ENCODE peak calls at places on chromosomes 2 and 18, in ten cellular contexts. One of them, this sample, is unnamed.

GRCh38 chr2:3159801-3160545 is 217.6 kb downstream of the EIPR1 start:
- DNase-seq in DND-41: no peak
- DNase-seq in gastrocnemius medialis: no peak
- DNase-seq in right cardiac atrium: no peak
- DNase-seq in osteoblast: peak; percentile 23
- DNase-seq in OCI-LY7: no peak
- DNase-seq in fibroblast of lung: no peak
- DNase-seq in right atrium auricular region: no peak
- DNase-seq in psoas muscle: no peak
- DNase-seq in breast epithelium: no peak
- DNase-seq in this sample: no peak

GRCh38 chr18:68769423-68769822 is 28.5 kb upstream of the CCDC102B start:
- DNase-seq in DND-41: no peak
- DNase-seq in gastrocnemius medialis: no peak
- DNase-seq in right cardiac atrium: peak; percentile 79
- DNase-seq in osteoblast: peak; percentile 2
- DNase-seq in OCI-LY7: no peak
- DNase-seq in fibroblast of lung: peak; percentile 68
- DNase-seq in right atrium auricular region: no peak
- DNase-seq in psoas muscle: peak; percentile 33
- DNase-seq in breast epithelium: peak; percentile 31
- DNase-seq in this sample: no peak

GRCh38 chr2:20674309-20674965 is 7.5 kb downstream of the GDF7 start:
- DNase-seq in DND-41: no peak
- DNase-seq in gastrocnemius medialis: no peak
- DNase-seq in right cardiac atrium: no peak
- DNase-seq in osteoblast: peak; percentile 56
- DNase-seq in OCI-LY7: no peak
- DNase-seq in fibroblast of lung: no peak
- DNase-seq in right atrium auricular region: no peak
- DNase-seq in psoas muscle: no peak
- DNase-seq in breast epithelium: no peak
- DNase-seq in this sample: no peak

GRCh38 chr2:203594541-203594940 is 59.4 kb upstream of the RAPH1 start:
- DNase-seq in DND-41: no peak
- DNase-seq in gastrocnemius medialis: no peak
- DNase-seq in right cardiac atrium: no peak
- DNase-seq in osteoblast: peak; percentile 35
- DNase-seq in OCI-LY7: no peak
- DNase-seq in fibroblast of lung: peak; percentile 53
- DNase-seq in right atrium auricular region: no peak
- DNase-seq in psoas muscle: no peak
- DNase-seq in breast epithelium: no peak
- DNase-seq in this sample: no peak

GRCh38 chr2:190343500-190344274 is at the start of gene INPP1:
- DNase-seq in DND-41: no peak
- DNase-seq in gastrocnemius medialis: peak; percentile 33
- DNase-seq in right cardiac atrium: peak; percentile 91
- DNase-seq in osteoblast: peak; percentile 91
- DNase-seq in OCI-LY7: peak; percentile 8
- DNase-seq in fibroblast of lung: peak; percentile 69
- DNase-seq in right atrium auricular region: peak; percentile 83
- DNase-seq in psoas muscle: peak; percentile 81
- DNase-seq in breast epithelium: peak; percentile 35
- DNase-seq in this sample: no peak

GRCh38 chr2:176392125-176392704 is 123.0 kb downstream of the MTX2 start:
- DNase-seq in DND-41: no peak
- DNase-seq in gastrocnemius medialis: no peak
- DNase-seq in right cardiac atrium: no peak
- DNase-seq in osteoblast: no peak
- DNase-seq in OCI-LY7: no peak
- DNase-seq in fibroblast of lung: no peak
- DNase-seq in right atrium auricular region: no peak
- DNase-seq in psoas muscle: no peak
- DNase-seq in breast epithelium: no peak
- DNase-seq in this sample: no peak

GRCh38 chr2:71746946-71747501 is 293.7 kb downstream of the DYSF start:
- DNase-seq in DND-41: peak; percentile 6
- DNase-seq in gastrocnemius medialis: peak; percentile 38
- DNase-seq in right cardiac atrium: peak; percentile 90
- DNase-seq in osteoblast: peak; percentile 84
- DNase-seq in OCI-LY7: no peak
- DNase-seq in fibroblast of lung: peak; percentile 61
- DNase-seq in right atrium auricular region: peak; percentile 74
- DNase-seq in psoas muscle: peak; percentile 65
- DNase-seq in breast epithelium: peak; percentile 68
- DNase-seq in this sample: no peak

GRCh38 chr2:41024806-41025205 is 572.9 kb upstream of the SLC8A1 start:
- DNase-seq in DND-41: no peak
- DNase-seq in gastrocnemius medialis: no peak
- DNase-seq in right cardiac atrium: no peak
- DNase-seq in osteoblast: no peak
- DNase-seq in OCI-LY7: no peak
- DNase-seq in fibroblast of lung: no peak
- DNase-seq in right atrium auricular region: no peak
- DNase-seq in psoas muscle: no peak
- DNase-seq in breast epithelium: no peak
- DNase-seq in this sample: no peak

GRCh38 chr2:29398384-29399237 is 283.4 kb downstream of the CLIP4 start:
- DNase-seq in DND-41: no peak
- DNase-seq in gastrocnemius medialis: no peak
- DNase-seq in right cardiac atrium: no peak
- DNase-seq in osteoblast: peak; percentile 54
- DNase-seq in OCI-LY7: no peak
- DNase-seq in fibroblast of lung: no peak
- DNase-seq in right atrium auricular region: no peak
- DNase-seq in psoas muscle: no peak
- DNase-seq in breast epithelium: no peak
- DNase-seq in this sample: no peak

GRCh38 chr2:54557601-54558187 is 101.6 kb downstream of the SPTBN1 start:
- DNase-seq in DND-41: peak; percentile 60
- DNase-seq in gastrocnemius medialis: no peak
- DNase-seq in right cardiac atrium: peak; percentile 78
- DNase-seq in osteoblast: no peak
- DNase-seq in OCI-LY7: peak; percentile 81
- DNase-seq in fibroblast of lung: peak; percentile 36
- DNase-seq in right atrium auricular region: peak; percentile 74
- DNase-seq in psoas muscle: peak; percentile 44
- DNase-seq in breast epithelium: peak; percentile 48
- DNase-seq in this sample: peak; percentile 76

GRCh38 chr18:8696749-8697211 is 8.6 kb upstream of the MTCL1 start:
- DNase-seq in DND-41: peak; percentile 70
- DNase-seq in gastrocnemius medialis: peak; percentile 43
- DNase-seq in right cardiac atrium: peak; percentile 89
- DNase-seq in osteoblast: peak; percentile 91
- DNase-seq in OCI-LY7: peak; percentile 75
- DNase-seq in fibroblast of lung: peak; percentile 60
- DNase-seq in right atrium auricular region: peak; percentile 84
- DNase-seq in psoas muscle: peak; percentile 82
- DNase-seq in breast epithelium: peak; percentile 63
- DNase-seq in this sample: peak; percentile 55

GRCh38 chr2:147366281-147366680 is 478.5 kb upstream of the ACVR2A start:
- DNase-seq in DND-41: no peak
- DNase-seq in gastrocnemius medialis: no peak
- DNase-seq in right cardiac atrium: no peak
- DNase-seq in osteoblast: no peak
- DNase-seq in OCI-LY7: no peak
- DNase-seq in fibroblast of lung: no peak
- DNase-seq in right atrium auricular region: no peak
- DNase-seq in psoas muscle: no peak
- DNase-seq in breast epithelium: no peak
- DNase-seq in this sample: no peak

GRCh38 chr2:195682077-195682476 is 25.1 kb downstream of the SLC39A10 start:
- DNase-seq in DND-41: no peak
- DNase-seq in gastrocnemius medialis: no peak
- DNase-seq in right cardiac atrium: no peak
- DNase-seq in osteoblast: no peak
- DNase-seq in OCI-LY7: no peak
- DNase-seq in fibroblast of lung: no peak
- DNase-seq in right atrium auricular region: no peak
- DNase-seq in psoas muscle: no peak
- DNase-seq in breast epithelium: no peak
- DNase-seq in this sample: no peak

GRCh38 chr2:195674491-195675226 is 17.6 kb downstream of the SLC39A10 start:
- DNase-seq in DND-41: no peak
- DNase-seq in gastrocnemius medialis: no peak
- DNase-seq in right cardiac atrium: no peak
- DNase-seq in osteoblast: no peak
- DNase-seq in OCI-LY7: no peak
- DNase-seq in fibroblast of lung: peak; percentile 44
- DNase-seq in right atrium auricular region: no peak
- DNase-seq in psoas muscle: no peak
- DNase-seq in breast epithelium: no peak
- DNase-seq in this sample: no peak

GRCh38 chr2:195677290-195677689 is 20.3 kb downstream of the SLC39A10 start:
- DNase-seq in DND-41: no peak
- DNase-seq in gastrocnemius medialis: no peak
- DNase-seq in right cardiac atrium: no peak
- DNase-seq in osteoblast: no peak
- DNase-seq in OCI-LY7: no peak
- DNase-seq in fibroblast of lung: no peak
- DNase-seq in right atrium auricular region: no peak
- DNase-seq in psoas muscle: no peak
- DNase-seq in breast epithelium: no peak
- DNase-seq in this sample: no peak

GRCh38 chr2:195675783-195676427 is 18.9 kb downstream of the SLC39A10 start:
- DNase-seq in DND-41: no peak
- DNase-seq in gastrocnemius medialis: no peak
- DNase-seq in right cardiac atrium: no peak
- DNase-seq in osteoblast: no peak
- DNase-seq in OCI-LY7: no peak
- DNase-seq in fibroblast of lung: no peak
- DNase-seq in right atrium auricular region: no peak
- DNase-seq in psoas muscle: no peak
- DNase-seq in breast epithelium: no peak
- DNase-seq in this sample: no peak

GRCh38 chr2:195677884-195678283 is 20.9 kb downstream of the SLC39A10 start:
- DNase-seq in DND-41: no peak
- DNase-seq in gastrocnemius medialis: no peak
- DNase-seq in right cardiac atrium: no peak
- DNase-seq in osteoblast: no peak
- DNase-seq in OCI-LY7: no peak
- DNase-seq in fibroblast of lung: no peak
- DNase-seq in right atrium auricular region: no peak
- DNase-seq in psoas muscle: no peak
- DNase-seq in breast epithelium: no peak
- DNase-seq in this sample: no peak
- H3K4me3 ChIP-seq in DND-41: no peak overlapping the region
- H3K4me3 ChIP-seq in gastrocnemius medialis: no peak overlapping the region
- H3K4me3 ChIP-seq in right cardiac atrium: no peak overlapping the region
- H3K4me3 ChIP-seq in osteoblast: no peak overlapping the region
- H3K4me3 ChIP-seq in OCI-LY7: no peak overlapping the region
- H3K4me3 ChIP-seq in fibroblast of lung: no peak overlapping the region
- H3K4me3 ChIP-seq in right atrium auricular region: no peak overlapping the region
- H3K4me3 ChIP-seq in psoas muscle: no peak overlapping the region
- H3K4me3 ChIP-seq in breast epithelium: no peak overlapping the region
- H3K4me3 ChIP-seq in this sample: no peak overlapping the region

DNA sequence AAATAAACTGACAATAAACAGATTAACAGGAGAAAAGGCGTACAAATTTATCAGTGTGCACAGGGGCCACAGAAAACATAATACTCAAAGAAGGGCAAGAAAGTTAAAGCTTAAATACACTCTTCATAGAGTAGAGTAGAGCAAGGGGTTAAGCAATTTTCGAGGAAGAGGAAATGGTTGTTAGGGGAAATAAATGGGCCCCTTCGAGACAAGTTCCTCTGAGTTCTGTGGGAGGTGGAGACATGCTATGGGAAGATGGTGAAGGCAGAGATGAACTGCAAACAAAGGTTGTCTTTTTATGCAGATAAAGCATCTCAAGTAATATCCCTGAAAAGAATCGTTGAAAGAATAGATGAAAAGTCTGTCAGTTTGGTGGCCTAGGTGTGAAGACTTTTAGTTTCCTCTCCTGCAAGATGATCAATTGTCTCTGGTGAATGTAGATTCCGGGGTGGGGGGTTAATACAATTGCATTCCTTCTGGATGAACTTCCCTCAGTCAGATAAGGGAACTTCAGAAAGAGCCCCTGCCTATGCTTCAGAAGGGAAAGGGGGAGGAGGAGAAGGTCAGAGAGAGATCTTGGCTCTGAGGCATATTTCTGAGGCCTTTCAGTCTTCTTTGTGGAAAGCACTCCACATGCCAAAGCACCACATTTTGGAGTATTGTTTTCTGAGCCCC is 127.0 kb downstream of the METTL4 start:
- DNase-seq in DND-41: no peak
- DNase-seq in gastrocnemius medialis: no peak
- DNase-seq in right cardiac atrium: no peak
- DNase-seq in osteoblast: no peak
- DNase-seq in OCI-LY7: no peak
- DNase-seq in fibroblast of lung: no peak
- DNase-seq in right atrium auricular region: no peak
- DNase-seq in psoas muscle: no peak
- DNase-seq in breast epithelium: no peak
- DNase-seq in this sample: no peak
- H3K9me3 ChIP-seq in DND-41: no peaks in the 10 kb centered on the region
- H3K9me3 ChIP-seq in gastrocnemius medialis: no peaks in the 10 kb centered on the region
- H3K9me3 ChIP-seq in right cardiac atrium: no peaks in the 10 kb centered on the region
- H3K9me3 ChIP-seq in osteoblast: no peaks in the 10 kb centered on the region
- H3K9me3 ChIP-seq in OCI-LY7: peaks cover 7% of the 10 kb centered on the region
- H3K9me3 ChIP-seq in fibroblast of lung: no peaks in the 10 kb centered on the region
- H3K9me3 ChIP-seq in right atrium auricular region: no peaks in the 10 kb centered on the region
- H3K9me3 ChIP-seq in psoas muscle: no peaks in the 10 kb centered on the region
- H3K9me3 ChIP-seq in breast epithelium: no peaks in the 10 kb centered on the region
- H3K9me3 ChIP-seq in this sample: no peaks in the 10 kb centered on the region

GRCh38 chr2:10045561-10046355 is 2.4 kb downstream of the KLF11 start:
- DNase-seq in DND-41: no peak
- DNase-seq in gastrocnemius medialis: no peak
- DNase-seq in right cardiac atrium: peak; percentile 68
- DNase-seq in osteoblast: peak; percentile 73
- DNase-seq in OCI-LY7: no peak
- DNase-seq in fibroblast of lung: no peak
- DNase-seq in right atrium auricular region: no peak
- DNase-seq in psoas muscle: no peak
- DNase-seq in breast epithelium: no peak
- DNase-seq in this sample: no peak
- H3K4me1 ChIP-seq in DND-41: no peaks in the 10 kb centered on the region
- H3K4me1 ChIP-seq in gastrocnemius medialis: peaks cover 23% of the 10 kb centered on the region
- H3K4me1 ChIP-seq in right cardiac atrium: peaks cover 10% of the 10 kb centered on the region
- H3K4me1 ChIP-seq in osteoblast: no peaks in the 10 kb centered on the region
- H3K4me1 ChIP-seq in OCI-LY7: peaks cover 8% of the 10 kb centered on the region
- H3K4me1 ChIP-seq in fibroblast of lung: peaks cover 3% of the 10 kb centered on the region
- H3K4me1 ChIP-seq in right atrium auricular region: no peaks in the 10 kb centered on the region
- H3K4me1 ChIP-seq in psoas muscle: peaks cover 24% of the 10 kb centered on the region
- H3K4me1 ChIP-seq in breast epithelium: no peaks in the 10 kb centered on the region
- H3K4me1 ChIP-seq in this sample: peaks cover 3% of the 10 kb centered on the region

GRCh38 chr2:148458171-148458570 is 186.4 kb upstream of the EPC2 start:
- DNase-seq in DND-41: no peak
- DNase-seq in gastrocnemius medialis: no peak
- DNase-seq in right cardiac atrium: no peak
- DNase-seq in osteoblast: no peak
- DNase-seq in OCI-LY7: no peak
- DNase-seq in fibroblast of lung: no peak
- DNase-seq in right atrium auricular region: no peak
- DNase-seq in psoas muscle: no peak
- DNase-seq in breast epithelium: no peak
- DNase-seq in this sample: no peak

GRCh38 chr2:148455791-148456190 is 188.8 kb upstream of the EPC2 start:
- DNase-seq in DND-41: no peak
- DNase-seq in gastrocnemius medialis: no peak
- DNase-seq in right cardiac atrium: no peak
- DNase-seq in osteoblast: no peak
- DNase-seq in OCI-LY7: no peak
- DNase-seq in fibroblast of lung: peak; percentile 8
- DNase-seq in right atrium auricular region: no peak
- DNase-seq in psoas muscle: no peak
- DNase-seq in breast epithelium: no peak
- DNase-seq in this sample: no peak

GRCh38 chr2:148459300-148459891 is 185.2 kb upstream of the EPC2 start:
- DNase-seq in DND-41: no peak
- DNase-seq in gastrocnemius medialis: no peak
- DNase-seq in right cardiac atrium: no peak
- DNase-seq in osteoblast: no peak
- DNase-seq in OCI-LY7: no peak
- DNase-seq in fibroblast of lung: peak; percentile 3
- DNase-seq in right atrium auricular region: no peak
- DNase-seq in psoas muscle: no peak
- DNase-seq in breast epithelium: no peak
- DNase-seq in this sample: no peak
- H3K4me3 ChIP-seq in DND-41: no peak overlapping the region
- H3K4me3 ChIP-seq in gastrocnemius medialis: no peak overlapping the region
- H3K4me3 ChIP-seq in right cardiac atrium: no peak overlapping the region
- H3K4me3 ChIP-seq in osteoblast: no peak overlapping the region
- H3K4me3 ChIP-seq in OCI-LY7: no peak overlapping the region
- H3K4me3 ChIP-seq in fibroblast of lung: no peak overlapping the region
- H3K4me3 ChIP-seq in right atrium auricular region: no peak overlapping the region
- H3K4me3 ChIP-seq in psoas muscle: no peak overlapping the region
- H3K4me3 ChIP-seq in breast epithelium: no peak overlapping the region
- H3K4me3 ChIP-seq in this sample: no peak overlapping the region